ENCODE peak calls at places on chromosomes 6 and 20, in six cellular contexts. V, M, C, U, O and G are unnamed samples.

GRCh38 chr6:7734707-7735383 is 8.9 kb downstream of the BMP6 start:
- DNase-seq in V (no peak), M (no peak), C (no peak), U (no peak), O (no peak), G (no peak)

GRCh38 chr6:170127151-170127550 is 163.7 kb downstream of the DLL1 start:
- DNase-seq in V (no peak), M (no peak), C (no peak), U (no peak), O (no peak), G (no peak)

GRCh38 chr20:5706797-5707196 is 43.4 kb upstream of the SHLD1 start:
- DNase-seq in V (no peak), M (no peak), C (no peak), U (no peak), O (no peak), G (no peak)

GRCh38 chr6:149488815-149489214 is 4.0 kb upstream of the ZC3H12D start:
- DNase-seq in V (peak; percentile 21), M (no peak), C (no peak), U (no peak), O (no peak), G (no peak)

GRCh38 chr6:17311595-17312311 is 30.6 kb downstream of the RBM24 start:
- DNase-seq in V (no peak), M (no peak), C (no peak), U (peak; percentile 18), O (peak; percentile 45), G (peak; percentile 38)

GRCh38 chr20:50054626-50055511 is 58.1 kb downstream of the UBE2V1 start:
- DNase-seq in V (no peak), M (no peak), C (no peak), U (no peak), O (no peak), G (no peak)

GRCh38 chr6:44258921-44259320 is 1.6 kb upstream of the SLC35B2 start:
- DNase-seq in V (no peak), M (no peak), C (no peak), U (no peak), O (no peak), G (no peak)

GRCh38 chr6:50849016-50849748 is 30.5 kb downstream of the TFAP2B start:
- DNase-seq in V (no peak), M (no peak), C (no peak), U (no peak), O (no peak), G (no peak)

GRCh38 chr6:163965426-163966348 is 551.2 kb downstream of the QKI start:
- DNase-seq in V (no peak), M (no peak), C (no peak), U (no peak), O (no peak), G (no peak)

GRCh38 chr6:168100803-168101095 is 21.7 kb upstream of the FRMD1 start:
- DNase-seq in V (no peak), M (no peak), C (no peak), U (no peak), O (no peak), G (no peak)

GRCh38 chr6:44678252-44678935 is 290.9 kb downstream of the CDC5L start:
- DNase-seq in V (no peak), M (no peak), C (no peak), U (no peak), O (no peak), G (no peak)

GRCh38 chr20:17646901-17647301 is 35.1 kb downstream of the RRBP1 start:
- DNase-seq in V (no peak), M (no peak), C (no peak), U (no peak), O (peak; percentile 54), G (no peak)

GRCh38 chr6:148999921-149000589 is 253.2 kb downstream of the UST start:
- DNase-seq in V (no peak), M (no peak), C (no peak), U (no peak), O (no peak), G (no peak)

GRCh38 chr6:137867685-137868509 is 838 bp downstream of the TNFAIP3 start:
- DNase-seq in V (peak; percentile 53), M (no peak), C (no peak), U (no peak), O (no peak), G (no peak)